ENCODE peak calls at places on chromosomes 1 and 21, in eight cellular contexts. U, H, V, L, F, O, R and S are unnamed samples. For H3K4me1, the result is how much of the 10 kb centered on the place peaks cover.

GRCh38 chr1:16410803-16411202 is 26.4 kb downstream of the SPATA21 start:
- DNase-seq in U (no peak), H (no peak), V (no peak), L (no peak), F (no peak), O (no peak), R (no peak), S (no peak)

GRCh38 chr21:15084668-15085067 is 19.9 kb upstream of the NRIP1 start:
- DNase-seq in U (no peak), H (peak), V (no peak), L (no peak), F (no peak), O (no peak), R (no peak), S (peak)

GRCh38 chr1:172761581-172762025 is 102.7 kb downstream of the FASLG start:
- DNase-seq in U (no peak), H (no peak), V (no peak), L (no peak), F (no peak), O (no peak), R (no peak), S (no peak)

GRCh38 chr1:59502009-59502691 is 205.3 kb downstream of the FGGY start:
- DNase-seq in U (no peak), H (no peak), V (no peak), L (no peak), F (no peak), O (no peak), R (no peak), S (no peak)

GRCh38 chr1:165857046-165857801 is 29.8 kb downstream of the UCK2 start:
- DNase-seq in U (no peak), H (no peak), V (no peak), L (no peak), F (no peak), O (no peak), R (no peak), S (no peak)

GRCh38 chr1:60571811-60572210 is 498.2 kb upstream of the C1orf87 start:
- DNase-seq in U (no peak), H (no peak), V (no peak), L (no peak), F (no peak), O (no peak), R (no peak), S (no peak)

GRCh38 chr1:201025571-201026002 is 2.1 kb upstream of the KIF21B start:
- DNase-seq in U (no peak), H (no peak), V (no peak), L (no peak), F (no peak), O (no peak), R (peak), S (no peak)

GRCh38 chr1:235160395-235160964 is 570 bp downstream of the RBM34 start:
- DNase-seq in U (no peak), H (no peak), V (no peak), L (no peak), F (no peak), O (no peak), R (peak), S (no peak)

GRCh38 chr1:1123581-1124507 is 8.0 kb upstream of the C1orf159 start:
- DNase-seq in U (no peak), H (no peak), V (no peak), L (no peak), F (no peak), O (no peak), R (no peak), S (no peak)

GRCh38 chr1:59173721-59174120 is 123.2 kb upstream of the FGGY start:
- DNase-seq in U (no peak), H (no peak), V (no peak), L (no peak), F (no peak), O (no peak), R (no peak), S (no peak)

GRCh38 chr1:206706298-206706791 is 21.6 kb downstream of the MAPKAPK2 start:
- DNase-seq in U (peak), H (no peak), V (no peak), L (no peak), F (no peak), O (peak), R (no peak), S (no peak)

GRCh38 chr1:52056937-52057231 is 789 bp downstream of the BTF3L4 start:
- DNase-seq in U (no peak), H (no peak), V (no peak), L (no peak), F (no peak), O (no peak), R (no peak), S (no peak)

GRCh38 chr21:45373991-45374816 is 30.8 kb upstream of the COL18A1 start:
- DNase-seq in U (peak), H (peak), V (no peak), L (peak), F (no peak), O (peak), R (no peak), S (no peak)

GRCh38 chr1:2584822-2585317 is 1.7 kb upstream of the PRXL2B start:
- DNase-seq in U (no peak), H (no peak), V (no peak), L (no peak), F (no peak), O (no peak), R (peak), S (no peak)

GRCh38 chr1:91020967-91021685 is 709 bp downstream of the ZNF644 start:
- DNase-seq in U (peak), H (peak), V (peak), L (peak), F (peak), O (peak), R (peak), S (peak)

GRCh38 chr1:234962340-234962989 is 166.2 kb downstream of the TOMM20 start:
- DNase-seq in U (no peak), H (peak), V (no peak), L (peak), F (peak), O (peak), R (peak), S (no peak)

GRCh38 chr1:54327386-54328116 is 78.6 kb downstream of the SSBP3 start:
- DNase-seq in U (no peak), H (no peak), V (no peak), L (no peak), F (no peak), O (no peak), R (peak), S (no peak)

GRCh38 chr1:198030682-198031081 is 113.5 kb downstream of the LHX9 start:
- DNase-seq in U (no peak), H (peak), V (no peak), L (no peak), F (no peak), O (no peak), R (no peak), S (no peak)

GRCh38 chr21:34965200-34966174 is 83.6 kb downstream of the RUNX1 start:
- DNase-seq in U (no peak), H (no peak), V (no peak), L (no peak), F (no peak), O (no peak), R (no peak), S (no peak)

GRCh38 chr1:234979316-234980223 is 149.1 kb downstream of the TOMM20 start:
- DNase-seq in U (no peak), H (no peak), V (no peak), L (no peak), F (no peak), O (no peak), R (peak), S (no peak)

GRCh38 chr1:55232448-55233148 is 17.4 kb upstream of the USP24 start:
- DNase-seq in U (no peak), H (no peak), V (no peak), L (no peak), F (no peak), O (no peak), R (no peak), S (no peak)

GRCh38 chr21:44626673-44627143 is at the start of gene KRTAP10-9:
- DNase-seq in U (no peak), H (no peak), V (no peak), L (no peak), F (no peak), O (no peak), R (no peak), S (no peak)

DNA sequence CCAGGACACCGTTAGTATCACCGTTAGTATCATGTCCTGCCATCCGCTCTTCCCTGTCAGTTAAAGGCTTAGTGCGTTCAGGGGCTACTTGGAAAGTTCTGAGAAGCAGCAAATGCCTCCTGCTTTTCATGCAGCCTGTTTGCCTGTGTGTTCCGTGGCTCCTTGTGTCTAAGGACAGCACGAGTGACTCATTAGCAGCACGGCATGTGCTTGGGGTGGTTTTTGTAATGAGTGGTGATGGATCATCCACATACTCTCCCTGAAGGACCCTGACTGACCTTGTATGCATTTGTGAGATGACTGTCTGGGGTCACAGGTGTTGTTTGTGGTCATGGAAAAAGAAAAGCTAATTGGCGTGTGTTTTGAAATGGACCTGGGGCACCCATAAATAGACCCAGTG is 221.9 kb downstream of the PBX1 start:
- DNase-seq in U (no peak), H (peak), V (no peak), L (no peak), F (no peak), O (no peak), R (no peak), S (no peak)
- H3K27ac ChIP-seq in U (no peak), H (peak), V (peak), L (peak), F (no peak), O (peak), R (no peak), S (peak)

GRCh38 chr1:154467768-154468102 is 34.3 kb upstream of the TDRD10 start:
- DNase-seq in U (no peak), H (no peak), V (no peak), L (no peak), F (no peak), O (no peak), R (no peak), S (no peak)
- H3K4me1 ChIP-seq in U (under half), H (under half), V (under half), L (under half), F (under half), O (under half), R (under half), S (under half)

GRCh38 chr1:25746299-25747045 is 53.5 kb upstream of the SELENON start:
- DNase-seq in U (no peak), H (no peak), V (no peak), L (no peak), F (no peak), O (no peak), R (no peak), S (no peak)

GRCh38 chr1:25744636-25745425 is 55.2 kb upstream of the SELENON start:
- DNase-seq in U (no peak), H (no peak), V (no peak), L (no peak), F (no peak), O (no peak), R (no peak), S (no peak)

GRCh38 chr1:25747046-25747705 is 52.8 kb upstream of the SELENON start:
- DNase-seq in U (no peak), H (no peak), V (no peak), L (no peak), F (no peak), O (no peak), R (no peak), S (no peak)

GRCh38 chr1:25750923-25751605 is 48.9 kb upstream of the SELENON start:
- DNase-seq in U (no peak), H (no peak), V (no peak), L (no peak), F (no peak), O (no peak), R (no peak), S (no peak)

GRCh38 chr1:25748531-25749205 is 51.3 kb upstream of the SELENON start:
- DNase-seq in U (no peak), H (no peak), V (peak), L (no peak), F (no peak), O (no peak), R (no peak), S (peak)
- H3K27ac ChIP-seq in U (no peak), H (no peak), V (peak), L (no peak), F (no peak), O (no peak), R (no peak), S (no peak)

GRCh38 chr1:113929750-113930498 is 800 bp downstream of the HIPK1 start:
- DNase-seq in U (no peak), H (peak), V (peak), L (peak), F (no peak), O (no peak), R (peak), S (peak)
- H3K4me1 ChIP-seq in U (under half), H (under half), V (under half), L (half or more), F (under half), O (under half), R (half or more), S (half or more)

GRCh38 chr1:80918365-80918764 is 882.4 kb upstream of the ADGRL2 start:
- DNase-seq in U (no peak), H (no peak), V (no peak), L (no peak), F (no peak), O (no peak), R (no peak), S (no peak)

GRCh38 chr1:80919426-80919825 is 881.3 kb upstream of the ADGRL2 start:
- DNase-seq in U (no peak), H (no peak), V (no peak), L (no peak), F (no peak), O (no peak), R (no peak), S (no peak)

GRCh38 chr1:80915491-80915890 is 885.2 kb upstream of the ADGRL2 start:
- DNase-seq in U (no peak), H (no peak), V (no peak), L (no peak), F (no peak), O (no peak), R (no peak), S (no peak)

GRCh38 chr1:80917826-80918225 is 882.9 kb upstream of the ADGRL2 start:
- DNase-seq in U (no peak), H (no peak), V (no peak), L (no peak), F (no peak), O (no peak), R (no peak), S (no peak)

GRCh38 chr1:80917225-80917624 is 883.5 kb upstream of the ADGRL2 start:
- DNase-seq in U (no peak), H (no peak), V (no peak), L (no peak), F (no peak), O (no peak), R (no peak), S (no peak)
- H3K27ac ChIP-seq in U (no peak), H (no peak), V (no peak), L (no peak), F (no peak), O (no peak), R (no peak), S (no peak)

DNA sequence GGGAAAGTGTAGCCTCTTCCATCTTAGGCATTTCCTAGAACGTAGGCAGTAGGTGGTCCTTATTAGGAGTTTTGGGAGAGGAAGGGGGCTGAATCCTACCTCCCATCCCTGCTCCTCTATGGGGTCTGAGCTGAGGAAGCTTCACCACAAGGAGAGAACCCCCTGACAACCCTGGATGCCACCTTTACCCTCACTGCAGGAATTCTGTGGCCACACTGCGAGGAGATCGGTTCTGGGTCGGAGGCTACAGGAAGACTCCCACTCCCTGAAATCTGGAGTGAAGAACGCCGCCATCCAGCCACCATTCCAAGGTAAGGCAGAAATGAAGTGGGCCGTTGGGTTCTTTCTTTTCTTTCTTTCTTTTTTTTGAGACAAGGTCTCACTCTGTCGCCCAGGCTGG is 1.5 kb downstream of the MX1 start:
- DNase-seq in U (no peak), H (no peak), V (no peak), L (no peak), F (no peak), O (no peak), R (no peak), S (no peak)
- H3K4me1 ChIP-seq in U (under half), H (under half), V (under half), L (under half), F (under half), O (under half), R (half or more), S (under half)

GRCh38 chr1:11788549-11789053 is 17.2 kb downstream of the MTHFR start:
- DNase-seq in U (no peak), H (no peak), V (no peak), L (peak), F (no peak), O (no peak), R (no peak), S (no peak)
- H3K27ac ChIP-seq in U (peak), H (peak), V (peak), L (peak), F (peak), O (peak), R (no peak), S (peak)

GRCh38 chr1:230747139-230747730 is at the start of gene CAPN9:
- DNase-seq in U (no peak), H (no peak), V (no peak), L (no peak), F (no peak), O (no peak), R (no peak), S (peak)
- H3K4me1 ChIP-seq in U (under half), H (under half), V (under half), L (under half), F (under half), O (under half), R (under half), S (under half)